ENCODE peak calls at places on chromosomes 11 and 22, in seven cellular contexts. O is adrenal gland, V is neural progenitor cell, X is aorta, I is RWPE2, C is fibroblast of lung, J is endothelial cell of umbilical vein. E is an unnamed sample. For H3K4me1, the result is how much of the 10 kb centered on the place peaks cover.

GRCh38 chr11:33652001-33652400 is 48.6 kb downstream of the C11orf91 start:
- DNase-seq in O (no peak), C (peak), I (no peak), J (no peak), X (no peak), V (no peak), E (no peak)

GRCh38 chr11:73972187-73972586 is 10.5 kb downstream of the UCP2 start:
- DNase-seq in X (peak), O (no peak), V (no peak), J (no peak), C (no peak), I (no peak), E (no peak)

GRCh38 chr22:25403752-25404471 is 160.6 kb upstream of the GRK3 start:
- DNase-seq in X (no peak), C (peak), I (no peak), V (peak), J (no peak), O (no peak), E (no peak)

GRCh38 chr11:66835762-66836405 is 7.4 kb upstream of the RCE1 start:
- DNase-seq in I (no peak), J (no peak), X (no peak), O (no peak), V (no peak), C (peak), E (no peak)

GRCh38 chr11:28763876-28764275 is 655.7 kb downstream of the METTL15 start:
- DNase-seq in V (no peak), X (no peak), J (no peak), O (no peak), C (peak), I (no peak), E (no peak)

GRCh38 chr11:71342116-71342515 is 89.7 kb upstream of the SHANK2 start:
- DNase-seq in I (no peak), V (no peak), O (no peak), X (no peak), J (no peak), C (peak), E (no peak)

GRCh38 chr11:33672273-33672672 is 28.4 kb downstream of the C11orf91 start:
- DNase-seq in I (no peak), C (no peak), J (no peak), X (no peak), V (no peak), O (no peak), E (no peak)

GRCh38 chr11:124801014-124801413 is 808 bp upstream of the MSANTD2 start:
- DNase-seq in I (no peak), X (no peak), C (peak), J (peak), O (no peak), V (no peak), E (no peak)

GRCh38 chr11:35288311-35288710 is 131.0 kb downstream of the SLC1A2 start:
- DNase-seq in O (no peak), I (no peak), X (no peak), V (no peak), C (peak), J (no peak), E (no peak)

GRCh38 chr11:36703055-36703404 is 105.0 kb upstream of the RAG2 start:
- DNase-seq in J (no peak), C (no peak), O (no peak), X (no peak), I (no peak), V (no peak), E (no peak)

GRCh38 chr11:43547900-43548381 is 132.6 kb upstream of the HSD17B12 start:
- DNase-seq in O (peak), C (no peak), X (no peak), V (peak), J (no peak), I (no peak), E (peak)

GRCh38 chr11:9078113-9079041 is 13.0 kb downstream of the SCUBE2 start:
- DNase-seq in I (no peak), V (no peak), O (no peak), X (no peak), J (no peak), C (no peak), E (no peak)

GRCh38 chr11:70503878-70504240 is 105.5 kb downstream of the CTTN start:
- DNase-seq in I (no peak), V (no peak), O (no peak), C (no peak), X (peak), J (no peak), E (peak)

GRCh38 chr11:67045314-67045713 is 11.3 kb upstream of the RHOD start:
- DNase-seq in I (peak), C (peak), V (no peak), X (peak), J (no peak), O (peak), E (no peak)

GRCh38 chr11:59641156-59641555 is 25.6 kb upstream of the OSBP start:
- DNase-seq in X (no peak), O (no peak), V (no peak), J (no peak), I (no peak), C (no peak), E (no peak)

GRCh38 chr11:66360406-66361073 is 11.0 kb downstream of the SLC29A2 start:
- DNase-seq in I (no peak), J (no peak), C (no peak), O (no peak), V (no peak), X (peak), E (no peak)

GRCh38 chr11:62566247-62566646 is 7.4 kb downstream of the EEF1G start:
- DNase-seq in V (no peak), J (no peak), I (no peak), O (no peak), C (no peak), X (no peak), E (no peak)

GRCh38 chr11:75795276-75796090 is 19.5 kb upstream of the UVRAG start:
- DNase-seq in I (no peak), C (no peak), O (no peak), J (no peak), V (no peak), X (peak), E (no peak)

GRCh38 chr11:75246006-75246672 is 5.6 kb downstream of the TPBGL start:
- DNase-seq in J (no peak), X (no peak), I (peak), V (no peak), O (no peak), C (no peak), E (no peak)

GRCh38 chr11:82854242-82854641 is 46.0 kb downstream of the PRCP start:
- DNase-seq in I (no peak), O (no peak), J (peak), X (no peak), V (no peak), C (peak), E (no peak)

GRCh38 chr11:94858012-94858705 is 90.0 kb downstream of the AMOTL1 start:
- DNase-seq in I (no peak), C (no peak), V (no peak), O (no peak), X (no peak), J (no peak), E (no peak)

GRCh38 chr11:87212891-87213290 is 175.2 kb downstream of the TMEM135 start:
- DNase-seq in I (no peak), C (peak), V (no peak), X (no peak), J (no peak), O (no peak), E (no peak)

GRCh38 chr11:133904818-133905515 is 51.8 kb downstream of the IGSF9B start:
- DNase-seq in I (peak), X (peak), O (no peak), J (no peak), C (no peak), V (no peak), E (no peak)

GRCh38 chr11:60871378-60872061 is 4.2 kb downstream of the ZP1 start:
- DNase-seq in J (no peak), C (peak), V (no peak), X (no peak), O (no peak), I (no peak), E (peak)

GRCh38 chr11:84543367-84544159 is 1083.6 kb downstream of the DLG2 start:
- DNase-seq in X (no peak), I (no peak), C (peak), J (no peak), O (no peak), V (peak), E (no peak)

GRCh38 chr22:22959147-22959827 is 71.7 kb downstream of the IGLL5 start:
- DNase-seq in J (peak), V (peak), X (peak), C (peak), I (no peak), O (peak), E (peak)

GRCh38 chr11:119295178-119295577 is 21.8 kb downstream of the MCAM start:
- DNase-seq in X (no peak), J (no peak), C (no peak), O (no peak), V (no peak), I (no peak), E (no peak)

GRCh38 chr22:19701420-19702145 is 12.7 kb upstream of the SEPTIN5 start:
- DNase-seq in J (no peak), V (no peak), X (no peak), C (no peak), O (no peak), I (no peak), E (no peak)

GRCh38 chr11:60938500-60938899 is 13.5 kb downstream of the SLC15A3 start:
- DNase-seq in O (no peak), J (no peak), V (no peak), X (no peak), I (no peak), C (no peak), E (no peak)

GRCh38 chr11:32829680-32830412 is at the start of gene PRRG4:
- DNase-seq in C (peak), V (peak), O (peak), X (peak), I (peak), J (no peak), E (peak)

GRCh38 chr22:38753894-38754246 is 1.9 kb downstream of the SUN2 start:
- DNase-seq in V (no peak), J (no peak), X (no peak), O (no peak), I (no peak), C (no peak), E (no peak)
- H3K4me3 ChIP-seq in V (no peak), J (no peak), X (peak), O (no peak), I (no peak), C (peak), E (peak)

DNA sequence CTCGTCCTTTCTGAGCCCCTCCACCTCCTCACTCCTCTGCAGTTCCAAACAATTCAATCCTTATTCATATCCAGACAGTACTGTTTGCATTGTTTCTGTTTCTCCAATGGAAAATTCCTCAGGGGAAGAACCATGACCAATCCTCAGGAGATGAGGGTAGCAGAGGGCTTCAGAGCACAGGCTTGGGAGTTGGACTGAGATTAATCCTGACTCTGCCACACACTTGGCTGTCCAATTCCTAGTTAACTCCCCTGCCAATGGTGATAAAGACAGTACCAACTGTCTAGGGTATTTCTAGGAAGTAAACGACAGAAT is 58.0 kb downstream of the MICAL3 start:
- DNase-seq in V (no peak), O (no peak), J (no peak), X (no peak), C (no peak), I (no peak), E (no peak)
- H3K4me1 ChIP-seq in V (under half), O (under half), J (under half), X (under half), C (under half), I (under half), E (under half)

GRCh38 chr22:44298331-44299087 is 14.2 kb downstream of the SHISAL1 start:
- DNase-seq in O (no peak), J (no peak), C (no peak), I (no peak), X (no peak), V (peak), E (no peak)

GRCh38 chr22:44299124-44299523 is 13.6 kb downstream of the SHISAL1 start:
- DNase-seq in C (no peak), J (no peak), V (no peak), X (no peak), I (no peak), O (no peak), E (no peak)

GRCh38 chr22:44295406-44295805 is 17.3 kb downstream of the SHISAL1 start:
- DNase-seq in O (no peak), J (no peak), X (no peak), V (no peak), C (no peak), I (no peak), E (no peak)

GRCh38 chr22:44301039-44301438 is 11.7 kb downstream of the SHISAL1 start:
- DNase-seq in J (no peak), C (no peak), V (no peak), O (no peak), X (no peak), I (no peak), E (peak)

DNA sequence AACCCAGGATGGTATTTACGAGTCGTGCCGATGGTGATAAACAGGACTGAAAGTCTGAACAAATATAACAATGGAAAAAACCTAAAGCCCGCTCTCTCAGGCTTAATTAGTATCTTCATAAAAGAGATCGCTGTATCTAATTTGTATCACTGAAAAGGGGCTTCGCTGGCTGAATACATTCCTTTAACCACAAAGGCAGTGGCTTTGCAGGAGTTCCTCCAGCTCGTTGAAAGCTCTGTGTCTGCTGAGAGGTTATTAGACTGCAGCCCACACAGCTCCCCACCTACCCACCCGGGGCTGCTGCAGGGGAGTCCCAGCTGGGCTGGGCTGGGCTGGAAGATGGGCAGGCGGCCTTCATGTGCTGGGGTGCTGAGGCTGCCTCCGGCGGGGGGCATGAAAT is 15.1 kb downstream of the SHISAL1 start:
- DNase-seq in C (no peak), I (no peak), V (peak), J (no peak), X (no peak), O (no peak), E (no peak)
- H3K27ac ChIP-seq in C (no peak), I (no peak), V (peak), J (no peak), X (no peak), O (no peak), E (no peak)

GRCh38 chr11:68837583-68838571 is 3.8 kb downstream of the CPT1A start:
- DNase-seq in J (no peak), X (no peak), V (no peak), C (no peak), O (no peak), I (no peak), E (peak)
- H3K4me3 ChIP-seq in J (no peak), X (no peak), V (no peak), C (peak), O (no peak), I (no peak), E (no peak)

GRCh38 chr11:11574373-11574772 is 47.4 kb downstream of the GALNT18 start:
- DNase-seq in J (no peak), C (no peak), V (no peak), X (no peak), I (no peak), O (no peak), E (no peak)
- H3K4me1 ChIP-seq in J (under half), C (under half), V (under half), X (under half), I (under half), O (under half), E (under half)

GRCh38 chr11:10107522-10107921 is 186.5 kb downstream of the SBF2 start:
- DNase-seq in C (no peak), J (no peak), O (no peak), V (no peak), I (no peak), X (no peak), E (no peak)

GRCh38 chr11:10113852-10114251 is 180.2 kb downstream of the SBF2 start:
- DNase-seq in C (no peak), I (no peak), J (no peak), V (no peak), X (no peak), O (no peak), E (no peak)

GRCh38 chr11:10109836-10110235 is 184.2 kb downstream of the SBF2 start:
- DNase-seq in O (no peak), V (no peak), C (peak), X (no peak), I (no peak), J (no peak), E (no peak)

GRCh38 chr11:10114593-10115404 is 179.2 kb downstream of the SBF2 start:
- DNase-seq in O (no peak), X (no peak), C (no peak), J (no peak), V (no peak), I (no peak), E (no peak)

GRCh38 chr11:10108901-10109665 is 184.9 kb downstream of the SBF2 start:
- DNase-seq in X (no peak), O (no peak), J (peak), I (no peak), V (no peak), C (peak), E (no peak)
- H3K27ac ChIP-seq in X (no peak), O (no peak), J (no peak), I (no peak), V (no peak), C (peak), E (no peak)

DNA sequence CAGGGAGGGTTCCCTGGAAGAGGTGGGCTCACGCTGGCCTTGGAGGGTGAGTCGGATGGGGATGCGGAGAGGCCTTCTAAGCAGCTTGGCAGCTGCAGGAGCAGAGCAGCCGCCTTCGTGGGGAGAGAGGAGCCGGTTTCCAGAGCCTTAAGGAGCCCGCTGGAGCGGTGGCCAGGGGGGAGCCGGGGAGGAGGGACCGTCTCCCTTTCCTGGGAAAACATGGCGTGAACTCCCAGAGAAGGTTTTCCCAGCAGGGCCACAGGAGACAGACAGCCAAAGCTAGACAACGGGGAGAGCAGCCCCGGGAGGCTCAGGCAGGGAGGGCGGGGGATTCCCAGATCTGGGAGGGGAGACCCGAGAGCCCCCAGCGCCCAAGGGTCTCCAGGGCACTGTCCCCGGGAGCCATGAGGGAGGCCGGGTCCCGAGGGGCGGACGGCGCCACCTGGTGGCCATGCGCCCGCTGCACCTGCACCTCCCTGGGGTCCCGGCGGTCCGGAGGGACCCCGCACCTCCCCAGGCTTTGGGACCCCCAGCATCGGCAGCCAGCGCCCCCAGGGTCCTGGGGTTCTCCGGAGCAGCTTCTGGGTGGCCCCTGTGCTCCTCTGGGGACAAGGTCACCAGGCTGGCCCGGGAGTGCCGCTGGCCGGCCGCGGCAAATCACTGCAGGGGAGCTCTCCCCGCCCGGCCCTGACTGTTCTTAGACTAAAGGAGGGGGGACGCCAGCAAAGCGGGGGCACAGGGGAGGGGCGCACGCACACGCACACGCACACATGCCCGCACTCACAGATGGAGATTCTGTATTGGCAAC is 2.4 kb upstream of the SYT8 start:
- DNase-seq in J (no peak), O (peak), I (no peak), X (peak), V (peak), C (peak), E (peak)
- H3K4me3 ChIP-seq in J (no peak), O (peak), I (no peak), X (no peak), V (peak), C (no peak), E (no peak)